ENCODE peak calls at places on chromosomes 12 and 14, in five cellular contexts. One of them, this sample, is unnamed.

GRCh38 chr12:6263931-6264330 is 46.6 kb upstream of the PLEKHG6 start:
- DNase-seq in D721Med: no peak
- DNase-seq in left ventricle myocardium inferior: no peak
- DNase-seq in progenitor cell of endocrine pancreas: no peak
- DNase-seq in GM20000: no peak
- DNase-seq in this sample: no peak

GRCh38 chr14:92586001-92586947 is 72.7 kb downstream of the RIN3 start:
- DNase-seq in GM20000: peak; percentile 40
- DNase-seq in D721Med: no peak
- DNase-seq in progenitor cell of endocrine pancreas: no peak
- DNase-seq in left ventricle myocardium inferior: no peak
- DNase-seq in this sample: no peak

GRCh38 chr12:108691154-108691994 is 39.9 kb downstream of the CORO1C start:
- DNase-seq in progenitor cell of endocrine pancreas: peak; percentile 49
- DNase-seq in left ventricle myocardium inferior: peak; percentile 94
- DNase-seq in D721Med: no peak
- DNase-seq in GM20000: peak; percentile 62
- DNase-seq in this sample: peak; percentile 58

GRCh38 chr14:46819117-46819516 is 167.5 kb upstream of the RPL10L start:
- DNase-seq in D721Med: no peak
- DNase-seq in GM20000: no peak
- DNase-seq in progenitor cell of endocrine pancreas: no peak
- DNase-seq in left ventricle myocardium inferior: no peak
- DNase-seq in this sample: no peak

GRCh38 chr12:14691560-14691959 is 4.8 kb downstream of the GUCY2C start:
- DNase-seq in progenitor cell of endocrine pancreas: no peak
- DNase-seq in GM20000: no peak
- DNase-seq in D721Med: no peak
- DNase-seq in left ventricle myocardium inferior: peak; percentile 42
- DNase-seq in this sample: no peak

GRCh38 chr14:94139006-94139405 is 9.6 kb upstream of the IFI27L2 start:
- DNase-seq in GM20000: no peak
- DNase-seq in D721Med: no peak
- DNase-seq in left ventricle myocardium inferior: no peak
- DNase-seq in progenitor cell of endocrine pancreas: no peak
- DNase-seq in this sample: no peak

GRCh38 chr12:64780220-64780530 is 21.0 kb upstream of the GNS start:
- DNase-seq in D721Med: peak; percentile 23
- DNase-seq in progenitor cell of endocrine pancreas: no peak
- DNase-seq in GM20000: no peak
- DNase-seq in left ventricle myocardium inferior: no peak
- DNase-seq in this sample: no peak

GRCh38 chr14:80202888-80203562 is 8.3 kb downstream of the DIO2 start:
- DNase-seq in GM20000: peak; percentile 11
- DNase-seq in left ventricle myocardium inferior: no peak
- DNase-seq in progenitor cell of endocrine pancreas: no peak
- DNase-seq in D721Med: no peak
- DNase-seq in this sample: peak; percentile 12

GRCh38 chr12:124506832-124507153 is 60.6 kb downstream of the NCOR2 start:
- DNase-seq in D721Med: no peak
- DNase-seq in left ventricle myocardium inferior: no peak
- DNase-seq in GM20000: no peak
- DNase-seq in progenitor cell of endocrine pancreas: no peak
- DNase-seq in this sample: no peak

GRCh38 chr14:30874120-30874998 is at the start of gene COCH:
- DNase-seq in left ventricle myocardium inferior: peak; percentile 31
- DNase-seq in GM20000: peak; percentile 92
- DNase-seq in D721Med: peak; percentile 78
- DNase-seq in progenitor cell of endocrine pancreas: peak; percentile 64
- DNase-seq in this sample: peak; percentile 88
- TF ChIP-seq CTCF in left ventricle myocardium inferior: peak; percentile 59
- TF ChIP-seq CTCF in GM20000: peak; percentile 29
- TF ChIP-seq CTCF in D721Med: peak; percentile 27
- TF ChIP-seq CTCF in progenitor cell of endocrine pancreas: peak; percentile 61
- TF ChIP-seq CTCF in this sample: peak; percentile 35

GRCh38 chr14:82122678-82123077 is 589.0 kb upstream of the SEL1L start:
- DNase-seq in left ventricle myocardium inferior: no peak
- DNase-seq in GM20000: no peak
- DNase-seq in progenitor cell of endocrine pancreas: no peak
- DNase-seq in D721Med: no peak
- DNase-seq in this sample: no peak
- TF ChIP-seq CTCF in left ventricle myocardium inferior: no peak
- TF ChIP-seq CTCF in GM20000: no peak
- TF ChIP-seq CTCF in progenitor cell of endocrine pancreas: no peak
- TF ChIP-seq CTCF in D721Med: no peak
- TF ChIP-seq CTCF in this sample: no peak

GRCh38 chr14:49933128-49933527 is 40.2 kb downstream of the ARF6 start:
- DNase-seq in left ventricle myocardium inferior: no peak
- DNase-seq in progenitor cell of endocrine pancreas: no peak
- DNase-seq in D721Med: no peak
- DNase-seq in GM20000: no peak
- DNase-seq in this sample: no peak

GRCh38 chr14:49931523-49931922 is 38.6 kb downstream of the ARF6 start:
- DNase-seq in left ventricle myocardium inferior: no peak
- DNase-seq in D721Med: no peak
- DNase-seq in GM20000: no peak
- DNase-seq in progenitor cell of endocrine pancreas: no peak
- DNase-seq in this sample: no peak

GRCh38 chr14:49935526-49935925 is 42.6 kb downstream of the ARF6 start:
- DNase-seq in left ventricle myocardium inferior: no peak
- DNase-seq in progenitor cell of endocrine pancreas: no peak
- DNase-seq in D721Med: no peak
- DNase-seq in GM20000: no peak
- DNase-seq in this sample: no peak

GRCh38 chr14:49933704-49934103 is 40.8 kb downstream of the ARF6 start:
- DNase-seq in D721Med: no peak
- DNase-seq in left ventricle myocardium inferior: no peak
- DNase-seq in GM20000: no peak
- DNase-seq in progenitor cell of endocrine pancreas: no peak
- DNase-seq in this sample: no peak

DNA sequence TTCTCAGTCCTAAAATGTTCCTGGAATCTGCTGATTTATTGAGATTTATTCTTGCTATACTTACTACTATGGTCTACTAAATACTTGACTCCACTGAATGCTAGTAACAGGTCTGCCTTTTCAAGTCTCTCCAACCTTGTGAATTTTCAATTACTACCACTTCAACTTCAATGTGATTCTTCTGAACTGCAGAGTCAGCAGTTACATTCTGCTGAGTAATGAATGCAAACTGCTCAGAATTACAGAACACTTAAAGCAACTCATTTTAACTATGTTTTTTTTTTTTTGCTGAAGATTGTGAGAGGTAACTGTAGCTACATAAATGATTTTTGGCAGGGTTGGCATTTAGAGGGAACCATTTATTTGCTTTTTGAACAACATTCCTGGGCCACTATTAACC is 41.8 kb downstream of the ARF6 start:
- DNase-seq in D721Med: no peak
- DNase-seq in progenitor cell of endocrine pancreas: no peak
- DNase-seq in left ventricle myocardium inferior: no peak
- DNase-seq in GM20000: no peak
- DNase-seq in this sample: no peak
- TF ChIP-seq CTCF in D721Med: no peak
- TF ChIP-seq CTCF in progenitor cell of endocrine pancreas: no peak
- TF ChIP-seq CTCF in left ventricle myocardium inferior: no peak
- TF ChIP-seq CTCF in GM20000: no peak
- TF ChIP-seq CTCF in this sample: no peak

DNA sequence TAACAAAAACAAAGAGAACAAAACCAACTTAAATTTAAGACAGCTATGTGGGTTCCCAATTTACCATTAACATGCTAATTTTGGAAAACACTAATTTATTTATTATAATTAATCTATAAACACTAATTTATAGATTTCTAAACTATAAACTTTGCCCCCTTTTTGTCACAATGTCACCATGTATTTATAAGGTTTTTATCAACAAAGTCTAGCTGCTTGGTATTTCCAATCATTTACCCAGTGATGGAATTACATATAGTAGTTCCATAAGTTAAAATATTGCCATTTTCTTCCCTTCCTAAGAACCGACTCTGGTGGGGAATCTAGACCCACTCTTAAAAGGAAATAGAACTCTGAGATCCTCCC is 140.7 kb downstream of the PPM1H start:
- DNase-seq in progenitor cell of endocrine pancreas: no peak
- DNase-seq in left ventricle myocardium inferior: no peak
- DNase-seq in GM20000: no peak
- DNase-seq in D721Med: no peak
- DNase-seq in this sample: no peak
- TF ChIP-seq CTCF in progenitor cell of endocrine pancreas: no peak
- TF ChIP-seq CTCF in left ventricle myocardium inferior: no peak
- TF ChIP-seq CTCF in GM20000: no peak
- TF ChIP-seq CTCF in D721Med: no peak
- TF ChIP-seq CTCF in this sample: no peak

DNA sequence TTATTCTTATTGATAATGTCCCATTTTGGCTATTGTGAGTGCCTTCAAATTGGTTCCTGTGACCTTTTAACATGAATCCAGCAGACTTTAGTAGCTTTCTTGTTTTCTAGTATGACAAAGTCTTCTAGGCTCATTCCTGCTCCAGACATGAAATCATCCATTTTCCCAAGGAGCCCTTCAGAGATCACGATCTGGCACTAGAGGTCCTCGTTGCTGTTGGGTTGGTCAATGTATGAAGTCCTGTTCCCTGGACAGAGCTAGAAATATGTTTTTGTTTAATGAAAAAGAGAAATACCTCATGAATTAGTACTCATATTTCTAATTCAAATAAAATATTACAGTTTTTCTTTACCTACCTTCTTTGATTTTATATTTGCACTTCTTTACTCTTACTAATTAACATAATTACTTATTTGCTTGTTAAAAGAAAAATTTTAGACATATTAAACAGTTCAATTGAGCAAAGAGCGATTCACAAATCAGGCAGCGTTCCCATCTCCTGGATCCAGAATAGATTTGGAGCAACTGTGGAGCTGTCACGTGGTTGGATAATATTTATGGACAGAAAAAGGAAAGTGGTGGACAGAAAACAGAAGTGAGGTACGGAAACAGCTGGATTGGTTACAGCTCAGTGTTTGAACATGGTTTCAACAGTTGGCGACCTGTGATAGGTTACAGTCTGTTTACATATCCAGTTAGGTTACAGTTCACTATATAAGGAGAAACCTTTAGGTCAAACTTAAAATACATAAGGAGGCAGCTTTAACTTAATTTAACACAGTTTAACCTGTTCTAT is 19.8 kb upstream of the FAM234B start:
- DNase-seq in D721Med: no peak
- DNase-seq in progenitor cell of endocrine pancreas: no peak
- DNase-seq in left ventricle myocardium inferior: no peak
- DNase-seq in GM20000: no peak
- DNase-seq in this sample: no peak
- TF ChIP-seq CTCF in D721Med: peak; percentile 74
- TF ChIP-seq CTCF in progenitor cell of endocrine pancreas: peak; percentile 13
- TF ChIP-seq CTCF in left ventricle myocardium inferior: no peak
- TF ChIP-seq CTCF in GM20000: peak; percentile 30
- TF ChIP-seq CTCF in this sample: peak; percentile 20

DNA sequence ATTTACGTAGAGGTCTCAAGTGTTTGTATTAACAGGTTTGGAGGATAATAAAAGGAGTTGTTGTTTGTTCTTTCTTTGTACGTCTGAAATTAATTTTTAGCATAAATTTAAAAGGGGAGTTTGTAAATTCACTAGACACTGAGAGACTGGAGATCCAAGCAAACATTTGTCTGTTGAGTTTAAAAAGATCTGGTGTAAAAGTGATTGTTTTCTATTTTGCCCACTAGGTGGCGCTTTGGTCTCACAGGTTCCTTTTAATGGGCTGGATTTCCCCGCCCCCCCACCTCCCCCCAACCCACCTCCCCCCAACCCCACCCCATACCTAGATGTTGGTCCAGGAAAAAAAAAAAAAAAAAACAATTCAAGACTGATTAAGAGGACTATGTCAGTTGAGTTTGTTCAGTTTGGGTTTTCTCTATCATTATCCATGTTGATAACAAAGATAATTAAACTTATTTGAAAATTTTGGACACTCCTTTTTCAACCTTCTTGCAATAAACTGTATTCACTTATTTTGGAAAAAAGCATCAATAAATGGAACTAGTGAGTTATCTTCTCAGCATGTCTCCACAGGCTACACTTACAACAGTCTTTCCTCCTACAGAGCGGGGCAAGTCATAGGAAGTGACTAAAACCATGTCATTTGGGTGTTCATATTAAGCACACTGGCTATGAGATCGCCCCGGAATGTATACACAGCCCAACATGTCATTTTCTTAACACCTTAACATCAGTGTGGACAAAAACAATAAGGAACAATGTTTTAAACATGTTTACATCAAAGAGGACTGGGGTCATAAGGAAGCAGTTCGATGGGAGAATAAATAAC is 841.1 kb downstream of the NRXN3 start:
- DNase-seq in D721Med: no peak
- DNase-seq in GM20000: peak; percentile 13
- DNase-seq in progenitor cell of endocrine pancreas: no peak
- DNase-seq in left ventricle myocardium inferior: no peak
- DNase-seq in this sample: peak; percentile 24
- TF ChIP-seq CTCF in D721Med: peak; percentile 39
- TF ChIP-seq CTCF in GM20000: peak; percentile 7
- TF ChIP-seq CTCF in progenitor cell of endocrine pancreas: peak; percentile 70
- TF ChIP-seq CTCF in left ventricle myocardium inferior: peak; percentile 42
- TF ChIP-seq CTCF in this sample: peak; percentile 35

DNA sequence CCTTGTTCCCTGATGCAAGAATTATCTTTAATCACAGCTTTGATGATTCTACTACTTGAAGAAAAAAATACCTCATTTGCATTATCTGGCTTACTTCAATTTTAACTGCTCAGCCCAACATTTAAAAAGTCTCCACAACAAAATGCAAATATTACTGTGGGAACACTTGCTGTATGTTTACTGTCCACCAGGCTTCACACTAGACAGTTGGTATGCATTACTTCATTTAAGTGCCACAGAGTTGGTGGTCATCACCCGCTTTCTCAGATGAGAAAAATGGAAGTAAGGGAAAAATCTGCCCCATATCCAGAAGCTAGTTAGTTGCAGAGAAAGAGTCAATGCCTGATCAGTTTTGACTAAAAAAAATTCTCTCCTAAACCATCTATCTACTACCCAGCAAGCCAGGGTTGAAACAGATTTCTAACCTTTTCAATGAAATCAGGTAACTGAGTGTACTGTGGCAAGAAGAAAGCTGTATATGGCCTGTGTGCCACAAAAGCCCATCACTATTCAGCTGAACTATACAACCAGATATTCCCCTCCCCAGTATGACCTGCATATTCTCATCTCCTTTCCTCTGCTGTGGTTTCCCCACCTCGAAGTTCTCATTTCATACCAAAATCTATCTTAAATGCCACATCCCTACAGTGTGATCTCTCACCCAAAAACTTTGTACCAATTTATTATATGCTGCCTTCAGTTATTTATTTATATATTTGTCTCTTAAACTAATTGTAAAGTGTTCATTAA is 90.3 kb downstream of the ATP2B1 start:
- DNase-seq in left ventricle myocardium inferior: no peak
- DNase-seq in GM20000: no peak
- DNase-seq in D721Med: no peak
- DNase-seq in progenitor cell of endocrine pancreas: no peak
- DNase-seq in this sample: no peak
- TF ChIP-seq CTCF in left ventricle myocardium inferior: no peak
- TF ChIP-seq CTCF in GM20000: no peak
- TF ChIP-seq CTCF in D721Med: no peak
- TF ChIP-seq CTCF in progenitor cell of endocrine pancreas: no peak
- TF ChIP-seq CTCF in this sample: no peak

DNA sequence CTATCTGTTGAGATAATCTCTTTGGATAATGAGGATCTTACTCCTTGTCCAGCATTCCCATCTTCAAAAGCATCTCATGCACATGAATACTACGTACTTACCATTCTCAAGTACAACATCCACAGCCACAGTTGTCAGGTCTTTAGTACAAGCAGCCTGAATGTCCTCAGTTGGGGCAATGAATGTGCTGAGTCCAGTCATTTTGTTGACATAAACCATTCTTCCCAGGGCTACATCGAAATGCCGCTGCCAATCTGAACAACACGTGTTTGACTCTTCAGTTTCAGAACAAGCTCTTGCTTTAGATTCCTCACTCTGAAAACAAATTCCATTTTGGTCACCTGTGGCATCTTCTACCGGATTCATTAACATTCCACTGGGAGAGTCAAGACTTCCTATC is 5.0 kb downstream of the MLH3 start:
- DNase-seq in D721Med: no peak
- DNase-seq in left ventricle myocardium inferior: no peak
- DNase-seq in progenitor cell of endocrine pancreas: no peak
- DNase-seq in GM20000: no peak
- DNase-seq in this sample: no peak
- TF ChIP-seq CTCF in D721Med: no peak
- TF ChIP-seq CTCF in left ventricle myocardium inferior: no peak
- TF ChIP-seq CTCF in progenitor cell of endocrine pancreas: no peak
- TF ChIP-seq CTCF in GM20000: no peak
- TF ChIP-seq CTCF in this sample: no peak

This sample was measured in GM13976.